ENCODE peak calls at places on chromosomes 13 and 19, in ten cellular contexts. W is Karpas-422; D is naive thymus-derived CD8-positive, alpha-beta T cell; P is NCI-H2171 treated with DMSO at 0.1 percent for 48 hours; Z is NCI-H1105; Y is germinal center; L is body of pancreas; E is brain pericyte; X is DMS153; O is stimulated activated CD8-positive, alpha-beta memory T cell treated with anti-CD3 and anti-CD28 coated beads, Interleukin-7, amount 100 ng/mL, for 48 hours. H is an unnamed sample.

GRCh38 chr13:30870916-30871712 is 35.0 kb upstream of the MEDAG start:
- DNase-seq in W (no peak), D (no peak), P (no peak), Z (no peak), Y (no peak), L (no peak), E (no peak), X (no peak), O (no peak), H (no peak)

GRCh38 chr19:6324757-6325156 is 8.7 kb downstream of the ACER1 start:
- DNase-seq in W (no peak), D (no peak), P (no peak), Z (no peak), Y (no peak), L (no peak), E (no peak), X (no peak), O (no peak), H (no peak)

GRCh38 chr19:34088292-34088691 is 84.0 kb upstream of the LSM14A start:
- DNase-seq in W (no peak), D (no peak), P (no peak), Z (no peak), Y (no peak), L (no peak), E (no peak), X (no peak), O (no peak), H (no peak)

GRCh38 chr19:18119243-18120105 is 21.9 kb downstream of the MAST3 start:
- DNase-seq in W (peak), D (peak), P (no peak), Z (no peak), Y (peak), L (no peak), E (no peak), X (no peak), O (peak), H (peak)

GRCh38 chr13:28641600-28641926 is 17.4 kb upstream of the POMP start:
- DNase-seq in W (no peak), D (no peak), P (no peak), Z (no peak), Y (no peak), L (no peak), E (no peak), X (no peak), O (no peak), H (no peak)

GRCh38 chr19:39557791-39558622 is 18.0 kb upstream of the EID2 start:
- DNase-seq in W (peak), D (no peak), P (no peak), Z (no peak), Y (no peak), L (no peak), E (no peak), X (peak), O (no peak), H (peak)

GRCh38 chr19:46350758-46351159 is 3.9 kb downstream of the PPP5C start:
- DNase-seq in W (no peak), D (no peak), P (no peak), Z (no peak), Y (peak), L (peak), E (no peak), X (no peak), O (no peak), H (no peak)

GRCh38 chr13:104389722-104390121 is 1323.5 kb upstream of the SLC10A2 start:
- DNase-seq in W (no peak), D (no peak), P (no peak), Z (no peak), Y (no peak), L (no peak), E (no peak), X (no peak), O (no peak), H (no peak)

GRCh38 chr13:111912453-111912866 is 154.5 kb upstream of the SOX1 start:
- DNase-seq in W (no peak), D (peak), P (no peak), Z (no peak), Y (no peak), L (no peak), E (no peak), X (no peak), O (no peak), H (no peak)

GRCh38 chr19:55156202-55157063 is 1.1 kb downstream of the TNNI3 start:
- DNase-seq in W (peak), D (no peak), P (no peak), Z (peak), Y (peak), L (peak), E (no peak), X (peak), O (no peak), H (no peak)

GRCh38 chr13:94251801-94252200 is 227.7 kb downstream of the DCT start:
- DNase-seq in W (no peak), D (no peak), P (no peak), Z (no peak), Y (no peak), L (peak), E (peak), X (no peak), O (no peak), H (no peak)

GRCh38 chr13:102580552-102581169 is 16.1 kb upstream of the TPP2 start:
- DNase-seq in W (peak), D (no peak), P (peak), Z (peak), Y (peak), L (peak), E (peak), X (peak), O (no peak), H (peak)

GRCh38 chr19:28009696-28010095 is 1203.3 kb downstream of the UQCRFS1 start:
- DNase-seq in W (no peak), D (no peak), P (no peak), Z (no peak), Y (no peak), L (no peak), E (no peak), X (no peak), O (no peak), H (no peak)

H was measured in MM.1S.